ENCODE peak calls at places on chromosomes 16 and 17, in ten cellular contexts. One of them, this sample, is unnamed.

GRCh38 chr16:66365588-66365987 is 903 bp upstream of the CDH5 start:
- DNase-seq in HFF-Myc: no peak
- DNase-seq in thyroid gland: no peak
- DNase-seq in HTR-8/SVneo: no peak
- DNase-seq in upper lobe of right lung: no peak
- DNase-seq in sciatic nerve: peak
- DNase-seq in CD4-positive, alpha-beta T cell: no peak
- DNase-seq in ACHN: no peak
- DNase-seq in NCI-H2029: no peak
- DNase-seq in stimulated activated CD8-positive, alpha-beta memory T cell treated with anti-CD3 and anti-CD28 coated beads, Interleukin-4, amount 100 ng/mL, for 1 hour: no peak
- DNase-seq in this sample: no peak

GRCh38 chr16:30377050-30377811 is 2.6 kb downstream of the MYL11 start:
- DNase-seq in HFF-Myc: no peak
- DNase-seq in thyroid gland: peak
- DNase-seq in HTR-8/SVneo: no peak
- DNase-seq in upper lobe of right lung: no peak
- DNase-seq in sciatic nerve: no peak
- DNase-seq in CD4-positive, alpha-beta T cell: no peak
- DNase-seq in ACHN: no peak
- DNase-seq in NCI-H2029: no peak
- DNase-seq in stimulated activated CD8-positive, alpha-beta memory T cell treated with anti-CD3 and anti-CD28 coated beads, Interleukin-4, amount 100 ng/mL, for 1 hour: no peak
- DNase-seq in this sample: no peak

GRCh38 chr17:48551601-48552452 is 6.9 kb upstream of the HOXB2 start:
- DNase-seq in HFF-Myc: no peak
- DNase-seq in thyroid gland: no peak
- DNase-seq in HTR-8/SVneo: no peak
- DNase-seq in upper lobe of right lung: peak
- DNase-seq in sciatic nerve: no peak
- DNase-seq in CD4-positive, alpha-beta T cell: no peak
- DNase-seq in ACHN: no peak
- DNase-seq in NCI-H2029: peak
- DNase-seq in stimulated activated CD8-positive, alpha-beta memory T cell treated with anti-CD3 and anti-CD28 coated beads, Interleukin-4, amount 100 ng/mL, for 1 hour: no peak
- DNase-seq in this sample: no peak

GRCh38 chr17:17682737-17683675 is 1.7 kb downstream of the RAI1 start:
- DNase-seq in HFF-Myc: peak
- DNase-seq in thyroid gland: peak
- DNase-seq in HTR-8/SVneo: no peak
- DNase-seq in upper lobe of right lung: peak
- DNase-seq in sciatic nerve: peak
- DNase-seq in CD4-positive, alpha-beta T cell: peak
- DNase-seq in ACHN: peak
- DNase-seq in NCI-H2029: peak
- DNase-seq in stimulated activated CD8-positive, alpha-beta memory T cell treated with anti-CD3 and anti-CD28 coated beads, Interleukin-4, amount 100 ng/mL, for 1 hour: peak
- DNase-seq in this sample: no peak

GRCh38 chr17:14038206-14038605 is 31.1 kb upstream of the COX10 start:
- DNase-seq in HFF-Myc: no peak
- DNase-seq in thyroid gland: no peak
- DNase-seq in HTR-8/SVneo: no peak
- DNase-seq in upper lobe of right lung: no peak
- DNase-seq in sciatic nerve: no peak
- DNase-seq in CD4-positive, alpha-beta T cell: no peak
- DNase-seq in ACHN: no peak
- DNase-seq in NCI-H2029: peak
- DNase-seq in stimulated activated CD8-positive, alpha-beta memory T cell treated with anti-CD3 and anti-CD28 coated beads, Interleukin-4, amount 100 ng/mL, for 1 hour: no peak
- DNase-seq in this sample: no peak

GRCh38 chr17:49523196-49523595 is 28.1 kb downstream of the NGFR start:
- DNase-seq in HFF-Myc: no peak
- DNase-seq in thyroid gland: no peak
- DNase-seq in HTR-8/SVneo: no peak
- DNase-seq in upper lobe of right lung: no peak
- DNase-seq in sciatic nerve: no peak
- DNase-seq in CD4-positive, alpha-beta T cell: no peak
- DNase-seq in ACHN: no peak
- DNase-seq in NCI-H2029: no peak
- DNase-seq in stimulated activated CD8-positive, alpha-beta memory T cell treated with anti-CD3 and anti-CD28 coated beads, Interleukin-4, amount 100 ng/mL, for 1 hour: no peak
- DNase-seq in this sample: no peak

GRCh38 chr17:596763-597644 is 117.6 kb downstream of the VPS53 start:
- DNase-seq in HFF-Myc: no peak
- DNase-seq in thyroid gland: peak
- DNase-seq in HTR-8/SVneo: peak
- DNase-seq in upper lobe of right lung: no peak
- DNase-seq in sciatic nerve: no peak
- DNase-seq in CD4-positive, alpha-beta T cell: no peak
- DNase-seq in ACHN: no peak
- DNase-seq in NCI-H2029: peak
- DNase-seq in stimulated activated CD8-positive, alpha-beta memory T cell treated with anti-CD3 and anti-CD28 coated beads, Interleukin-4, amount 100 ng/mL, for 1 hour: no peak
- DNase-seq in this sample: no peak

GRCh38 chr17:80758793-80759673 is 214.4 kb downstream of the RPTOR start:
- DNase-seq in HFF-Myc: no peak
- DNase-seq in thyroid gland: no peak
- DNase-seq in HTR-8/SVneo: no peak
- DNase-seq in upper lobe of right lung: no peak
- DNase-seq in sciatic nerve: no peak
- DNase-seq in CD4-positive, alpha-beta T cell: no peak
- DNase-seq in ACHN: no peak
- DNase-seq in NCI-H2029: peak
- DNase-seq in stimulated activated CD8-positive, alpha-beta memory T cell treated with anti-CD3 and anti-CD28 coated beads, Interleukin-4, amount 100 ng/mL, for 1 hour: no peak
- DNase-seq in this sample: no peak

GRCh38 chr17:7515912-7516610 is 31.9 kb downstream of the POLR2A start:
- DNase-seq in HFF-Myc: no peak
- DNase-seq in thyroid gland: no peak
- DNase-seq in HTR-8/SVneo: no peak
- DNase-seq in upper lobe of right lung: peak
- DNase-seq in sciatic nerve: no peak
- DNase-seq in CD4-positive, alpha-beta T cell: no peak
- DNase-seq in ACHN: no peak
- DNase-seq in NCI-H2029: no peak
- DNase-seq in stimulated activated CD8-positive, alpha-beta memory T cell treated with anti-CD3 and anti-CD28 coated beads, Interleukin-4, amount 100 ng/mL, for 1 hour: no peak
- DNase-seq in this sample: no peak

GRCh38 chr17:13120864-13121263 is 103.0 kb upstream of the ELAC2 start:
- DNase-seq in HFF-Myc: no peak
- DNase-seq in thyroid gland: no peak
- DNase-seq in HTR-8/SVneo: no peak
- DNase-seq in upper lobe of right lung: no peak
- DNase-seq in sciatic nerve: no peak
- DNase-seq in CD4-positive, alpha-beta T cell: no peak
- DNase-seq in ACHN: no peak
- DNase-seq in NCI-H2029: no peak
- DNase-seq in stimulated activated CD8-positive, alpha-beta memory T cell treated with anti-CD3 and anti-CD28 coated beads, Interleukin-4, amount 100 ng/mL, for 1 hour: no peak
- DNase-seq in this sample: no peak

GRCh38 chr16:59698341-59698979 is 964.3 kb upstream of the GOT2 start:
- DNase-seq in HFF-Myc: peak
- DNase-seq in thyroid gland: no peak
- DNase-seq in HTR-8/SVneo: no peak
- DNase-seq in upper lobe of right lung: no peak
- DNase-seq in sciatic nerve: no peak
- DNase-seq in CD4-positive, alpha-beta T cell: no peak
- DNase-seq in ACHN: no peak
- DNase-seq in NCI-H2029: no peak
- DNase-seq in stimulated activated CD8-positive, alpha-beta memory T cell treated with anti-CD3 and anti-CD28 coated beads, Interleukin-4, amount 100 ng/mL, for 1 hour: no peak
- DNase-seq in this sample: no peak

GRCh38 chr16:52309761-52310416 is 237.1 kb downstream of the TOX3 start:
- DNase-seq in HFF-Myc: no peak
- DNase-seq in thyroid gland: no peak
- DNase-seq in HTR-8/SVneo: no peak
- DNase-seq in upper lobe of right lung: no peak
- DNase-seq in sciatic nerve: no peak
- DNase-seq in CD4-positive, alpha-beta T cell: no peak
- DNase-seq in ACHN: no peak
- DNase-seq in NCI-H2029: no peak
- DNase-seq in stimulated activated CD8-positive, alpha-beta memory T cell treated with anti-CD3 and anti-CD28 coated beads, Interleukin-4, amount 100 ng/mL, for 1 hour: no peak
- DNase-seq in this sample: no peak

GRCh38 chr17:8002646-8003593 is 505 bp downstream of the GUCY2D start:
- DNase-seq in HFF-Myc: no peak
- DNase-seq in thyroid gland: no peak
- DNase-seq in HTR-8/SVneo: no peak
- DNase-seq in upper lobe of right lung: peak
- DNase-seq in sciatic nerve: peak
- DNase-seq in CD4-positive, alpha-beta T cell: no peak
- DNase-seq in ACHN: no peak
- DNase-seq in NCI-H2029: no peak
- DNase-seq in stimulated activated CD8-positive, alpha-beta memory T cell treated with anti-CD3 and anti-CD28 coated beads, Interleukin-4, amount 100 ng/mL, for 1 hour: no peak
- DNase-seq in this sample: no peak

GRCh38 chr16:81600275-81600674 is 155.7 kb downstream of the CMIP start:
- DNase-seq in HFF-Myc: no peak
- DNase-seq in thyroid gland: no peak
- DNase-seq in HTR-8/SVneo: peak
- DNase-seq in upper lobe of right lung: no peak
- DNase-seq in sciatic nerve: no peak
- DNase-seq in CD4-positive, alpha-beta T cell: no peak
- DNase-seq in ACHN: peak
- DNase-seq in NCI-H2029: no peak
- DNase-seq in stimulated activated CD8-positive, alpha-beta memory T cell treated with anti-CD3 and anti-CD28 coated beads, Interleukin-4, amount 100 ng/mL, for 1 hour: no peak
- DNase-seq in this sample: no peak

GRCh38 chr17:7313028-7313889 is 1.9 kb downstream of the GPS2 start:
- DNase-seq in HFF-Myc: no peak
- DNase-seq in thyroid gland: no peak
- DNase-seq in HTR-8/SVneo: no peak
- DNase-seq in upper lobe of right lung: no peak
- DNase-seq in sciatic nerve: no peak
- DNase-seq in CD4-positive, alpha-beta T cell: no peak
- DNase-seq in ACHN: peak
- DNase-seq in NCI-H2029: no peak
- DNase-seq in stimulated activated CD8-positive, alpha-beta memory T cell treated with anti-CD3 and anti-CD28 coated beads, Interleukin-4, amount 100 ng/mL, for 1 hour: no peak
- DNase-seq in this sample: no peak

GRCh38 chr17:75722076-75722475 is 817 bp downstream of the ITGB4 start:
- DNase-seq in HFF-Myc: no peak
- DNase-seq in thyroid gland: no peak
- DNase-seq in HTR-8/SVneo: no peak
- DNase-seq in upper lobe of right lung: no peak
- DNase-seq in sciatic nerve: no peak
- DNase-seq in CD4-positive, alpha-beta T cell: no peak
- DNase-seq in ACHN: no peak
- DNase-seq in NCI-H2029: no peak
- DNase-seq in stimulated activated CD8-positive, alpha-beta memory T cell treated with anti-CD3 and anti-CD28 coated beads, Interleukin-4, amount 100 ng/mL, for 1 hour: no peak
- DNase-seq in this sample: no peak

GRCh38 chr16:70651524-70651923 is 5.2 kb downstream of the IL34 start:
- DNase-seq in HFF-Myc: no peak
- DNase-seq in thyroid gland: no peak
- DNase-seq in HTR-8/SVneo: no peak
- DNase-seq in upper lobe of right lung: peak
- DNase-seq in sciatic nerve: peak
- DNase-seq in CD4-positive, alpha-beta T cell: no peak
- DNase-seq in ACHN: no peak
- DNase-seq in NCI-H2029: no peak
- DNase-seq in stimulated activated CD8-positive, alpha-beta memory T cell treated with anti-CD3 and anti-CD28 coated beads, Interleukin-4, amount 100 ng/mL, for 1 hour: no peak
- DNase-seq in this sample: no peak

GRCh38 chr16:31113420-31114124 is 3.9 kb upstream of the KAT8 start:
- DNase-seq in HFF-Myc: no peak
- DNase-seq in thyroid gland: no peak
- DNase-seq in HTR-8/SVneo: no peak
- DNase-seq in upper lobe of right lung: no peak
- DNase-seq in sciatic nerve: no peak
- DNase-seq in CD4-positive, alpha-beta T cell: no peak
- DNase-seq in ACHN: peak
- DNase-seq in NCI-H2029: no peak
- DNase-seq in stimulated activated CD8-positive, alpha-beta memory T cell treated with anti-CD3 and anti-CD28 coated beads, Interleukin-4, amount 100 ng/mL, for 1 hour: no peak
- DNase-seq in this sample: no peak

GRCh38 chr17:8900626-8901585 is 33.4 kb upstream of the PIK3R6 start:
- DNase-seq in HFF-Myc: no peak
- DNase-seq in thyroid gland: no peak
- DNase-seq in HTR-8/SVneo: no peak
- DNase-seq in upper lobe of right lung: no peak
- DNase-seq in sciatic nerve: no peak
- DNase-seq in CD4-positive, alpha-beta T cell: no peak
- DNase-seq in ACHN: no peak
- DNase-seq in NCI-H2029: no peak
- DNase-seq in stimulated activated CD8-positive, alpha-beta memory T cell treated with anti-CD3 and anti-CD28 coated beads, Interleukin-4, amount 100 ng/mL, for 1 hour: no peak
- DNase-seq in this sample: no peak

GRCh38 chr17:8836821-8837426 is 30.6 kb downstream of the PIK3R6 start:
- DNase-seq in HFF-Myc: no peak
- DNase-seq in thyroid gland: no peak
- DNase-seq in HTR-8/SVneo: no peak
- DNase-seq in upper lobe of right lung: no peak
- DNase-seq in sciatic nerve: peak
- DNase-seq in CD4-positive, alpha-beta T cell: no peak
- DNase-seq in ACHN: no peak
- DNase-seq in NCI-H2029: no peak
- DNase-seq in stimulated activated CD8-positive, alpha-beta memory T cell treated with anti-CD3 and anti-CD28 coated beads, Interleukin-4, amount 100 ng/mL, for 1 hour: no peak
- DNase-seq in this sample: no peak

GRCh38 chr16:8655184-8655717 is 19.2 kb upstream of the ABAT start:
- DNase-seq in HFF-Myc: no peak
- DNase-seq in thyroid gland: no peak
- DNase-seq in HTR-8/SVneo: no peak
- DNase-seq in upper lobe of right lung: no peak
- DNase-seq in sciatic nerve: no peak
- DNase-seq in CD4-positive, alpha-beta T cell: no peak
- DNase-seq in ACHN: peak
- DNase-seq in NCI-H2029: no peak
- DNase-seq in stimulated activated CD8-positive, alpha-beta memory T cell treated with anti-CD3 and anti-CD28 coated beads, Interleukin-4, amount 100 ng/mL, for 1 hour: no peak
- DNase-seq in this sample: no peak

GRCh38 chr17:80782536-80783427 is 208.9 kb upstream of the CHMP6 start:
- DNase-seq in HFF-Myc: no peak
- DNase-seq in thyroid gland: no peak
- DNase-seq in HTR-8/SVneo: no peak
- DNase-seq in upper lobe of right lung: no peak
- DNase-seq in sciatic nerve: no peak
- DNase-seq in CD4-positive, alpha-beta T cell: peak
- DNase-seq in ACHN: peak
- DNase-seq in NCI-H2029: no peak
- DNase-seq in stimulated activated CD8-positive, alpha-beta memory T cell treated with anti-CD3 and anti-CD28 coated beads, Interleukin-4, amount 100 ng/mL, for 1 hour: no peak
- DNase-seq in this sample: no peak

GRCh38 chr16:67865318-67865717 is 7.5 kb upstream of the EDC4 start:
- DNase-seq in HFF-Myc: no peak
- DNase-seq in thyroid gland: peak
- DNase-seq in HTR-8/SVneo: peak
- DNase-seq in upper lobe of right lung: no peak
- DNase-seq in sciatic nerve: no peak
- DNase-seq in CD4-positive, alpha-beta T cell: no peak
- DNase-seq in ACHN: peak
- DNase-seq in NCI-H2029: no peak
- DNase-seq in stimulated activated CD8-positive, alpha-beta memory T cell treated with anti-CD3 and anti-CD28 coated beads, Interleukin-4, amount 100 ng/mL, for 1 hour: no peak
- DNase-seq in this sample: no peak

GRCh38 chr17:35171834-35172233 is 22.4 kb downstream of the SLC35G3 start:
- DNase-seq in HFF-Myc: no peak
- DNase-seq in thyroid gland: no peak
- DNase-seq in HTR-8/SVneo: no peak
- DNase-seq in upper lobe of right lung: no peak
- DNase-seq in sciatic nerve: no peak
- DNase-seq in CD4-positive, alpha-beta T cell: no peak
- DNase-seq in ACHN: no peak
- DNase-seq in NCI-H2029: no peak
- DNase-seq in stimulated activated CD8-positive, alpha-beta memory T cell treated with anti-CD3 and anti-CD28 coated beads, Interleukin-4, amount 100 ng/mL, for 1 hour: no peak
- DNase-seq in this sample: no peak

GRCh38 chr17:17781591-17782424 is 55.0 kb downstream of the SREBF1 start:
- DNase-seq in HFF-Myc: no peak
- DNase-seq in thyroid gland: peak
- DNase-seq in HTR-8/SVneo: peak
- DNase-seq in upper lobe of right lung: peak
- DNase-seq in sciatic nerve: peak
- DNase-seq in CD4-positive, alpha-beta T cell: peak
- DNase-seq in ACHN: peak
- DNase-seq in NCI-H2029: peak
- DNase-seq in stimulated activated CD8-positive, alpha-beta memory T cell treated with anti-CD3 and anti-CD28 coated beads, Interleukin-4, amount 100 ng/mL, for 1 hour: no peak
- DNase-seq in this sample: peak

GRCh38 chr16:55297062-55297909 is 26.7 kb upstream of the IRX6 start:
- DNase-seq in HFF-Myc: no peak
- DNase-seq in thyroid gland: no peak
- DNase-seq in HTR-8/SVneo: no peak
- DNase-seq in upper lobe of right lung: no peak
- DNase-seq in sciatic nerve: no peak
- DNase-seq in CD4-positive, alpha-beta T cell: no peak
- DNase-seq in ACHN: no peak
- DNase-seq in NCI-H2029: no peak
- DNase-seq in stimulated activated CD8-positive, alpha-beta memory T cell treated with anti-CD3 and anti-CD28 coated beads, Interleukin-4, amount 100 ng/mL, for 1 hour: no peak
- DNase-seq in this sample: no peak

GRCh38 chr16:17303101-17303500 is 167.7 kb downstream of the XYLT1 start:
- DNase-seq in HFF-Myc: no peak
- DNase-seq in thyroid gland: no peak
- DNase-seq in HTR-8/SVneo: no peak
- DNase-seq in upper lobe of right lung: no peak
- DNase-seq in sciatic nerve: no peak
- DNase-seq in CD4-positive, alpha-beta T cell: no peak
- DNase-seq in ACHN: no peak
- DNase-seq in NCI-H2029: no peak
- DNase-seq in stimulated activated CD8-positive, alpha-beta memory T cell treated with anti-CD3 and anti-CD28 coated beads, Interleukin-4, amount 100 ng/mL, for 1 hour: no peak
- DNase-seq in this sample: no peak

GRCh38 chr17:68600123-68600880 is 865 bp downstream of the FAM20A start:
- DNase-seq in HFF-Myc: no peak
- DNase-seq in thyroid gland: peak
- DNase-seq in HTR-8/SVneo: no peak
- DNase-seq in upper lobe of right lung: peak
- DNase-seq in sciatic nerve: no peak
- DNase-seq in CD4-positive, alpha-beta T cell: no peak
- DNase-seq in ACHN: no peak
- DNase-seq in NCI-H2029: no peak
- DNase-seq in stimulated activated CD8-positive, alpha-beta memory T cell treated with anti-CD3 and anti-CD28 coated beads, Interleukin-4, amount 100 ng/mL, for 1 hour: no peak
- DNase-seq in this sample: no peak